ENCODE peak calls at places on chromosomes 3 and 15, in six cellular contexts. One of them, this sample, is unnamed.

GRCh38 chr3:147449669-147450068 is 40.5 kb downstream of the ZIC1 start:
- DNase-seq in NCI-H748 treated with DMSO at 0.1 percent for 48 hours: no peak
- DNase-seq in activated T-cell treated with anti-CD3 and anti-CD28 coated beads for 1 hour: no peak
- DNase-seq in C1 segment of cervical spinal cord: no peak
- DNase-seq in iPS-NIHi11: no peak
- DNase-seq in amygdala: no peak
- DNase-seq in this sample: no peak

GRCh38 chr3:186152361-186152798 is 43.5 kb upstream of the ETV5 start:
- DNase-seq in iPS-NIHi11: no peak
- DNase-seq in NCI-H748 treated with DMSO at 0.1 percent for 48 hours: no peak
- DNase-seq in C1 segment of cervical spinal cord: no peak
- DNase-seq in amygdala: no peak
- DNase-seq in activated T-cell treated with anti-CD3 and anti-CD28 coated beads for 1 hour: no peak
- DNase-seq in this sample: no peak

GRCh38 chr3:152595975-152596832 is 238.7 kb upstream of the P2RY1 start:
- DNase-seq in amygdala: no peak
- DNase-seq in activated T-cell treated with anti-CD3 and anti-CD28 coated beads for 1 hour: no peak
- DNase-seq in NCI-H748 treated with DMSO at 0.1 percent for 48 hours: no peak
- DNase-seq in iPS-NIHi11: no peak
- DNase-seq in C1 segment of cervical spinal cord: no peak
- DNase-seq in this sample: peak

GRCh38 chr3:17157713-17158112 is 273.0 kb downstream of the PLCL2 start:
- DNase-seq in amygdala: no peak
- DNase-seq in iPS-NIHi11: no peak
- DNase-seq in NCI-H748 treated with DMSO at 0.1 percent for 48 hours: no peak
- DNase-seq in C1 segment of cervical spinal cord: no peak
- DNase-seq in activated T-cell treated with anti-CD3 and anti-CD28 coated beads for 1 hour: no peak
- DNase-seq in this sample: no peak

GRCh38 chr3:27630892-27631291 is 91.2 kb downstream of the EOMES start:
- DNase-seq in C1 segment of cervical spinal cord: no peak
- DNase-seq in amygdala: no peak
- DNase-seq in activated T-cell treated with anti-CD3 and anti-CD28 coated beads for 1 hour: no peak
- DNase-seq in NCI-H748 treated with DMSO at 0.1 percent for 48 hours: no peak
- DNase-seq in iPS-NIHi11: no peak
- DNase-seq in this sample: no peak

GRCh38 chr3:197430961-197431910 is 124.5 kb downstream of the BDH1 start:
- DNase-seq in amygdala: no peak
- DNase-seq in activated T-cell treated with anti-CD3 and anti-CD28 coated beads for 1 hour: no peak
- DNase-seq in NCI-H748 treated with DMSO at 0.1 percent for 48 hours: no peak
- DNase-seq in C1 segment of cervical spinal cord: no peak
- DNase-seq in iPS-NIHi11: no peak
- DNase-seq in this sample: no peak

GRCh38 chr15:44215594-44215993 is 20.5 kb upstream of the FRMD5 start:
- DNase-seq in iPS-NIHi11: no peak
- DNase-seq in amygdala: no peak
- DNase-seq in NCI-H748 treated with DMSO at 0.1 percent for 48 hours: no peak
- DNase-seq in C1 segment of cervical spinal cord: no peak
- DNase-seq in activated T-cell treated with anti-CD3 and anti-CD28 coated beads for 1 hour: no peak
- DNase-seq in this sample: no peak

GRCh38 chr3:122678496-122678895 is 2.1 kb upstream of the PARP14 start:
- DNase-seq in iPS-NIHi11: no peak
- DNase-seq in activated T-cell treated with anti-CD3 and anti-CD28 coated beads for 1 hour: no peak
- DNase-seq in amygdala: no peak
- DNase-seq in C1 segment of cervical spinal cord: no peak
- DNase-seq in NCI-H748 treated with DMSO at 0.1 percent for 48 hours: no peak
- DNase-seq in this sample: no peak

This sample was measured in naive thymus-derived CD8-positive, alpha-beta T cell.